ENCODE peak calls at places on chromosome 11, in five cellular contexts. One of them, this sample, is unnamed.

GRCh38 chr11:16295592-16295991 is 60.8 kb downstream of the SOX6 start:
- DNase-seq in type B pancreatic cell: no peak
- DNase-seq in thoracic aorta: no peak
- DNase-seq in BE2C: no peak
- DNase-seq in fibroblast of the aortic adventitia: no peak
- DNase-seq in this sample: no peak

GRCh38 chr11:57885298-57886035 is 123.9 kb downstream of the CTNND1 start:
- DNase-seq in type B pancreatic cell: no peak
- DNase-seq in thoracic aorta: no peak
- DNase-seq in BE2C: no peak
- DNase-seq in fibroblast of the aortic adventitia: peak; percentile 20
- DNase-seq in this sample: no peak

GRCh38 chr11:42170601-42171000 is 711.1 kb upstream of the LRRC4C start:
- DNase-seq in type B pancreatic cell: no peak
- DNase-seq in BE2C: no peak
- DNase-seq in fibroblast of the aortic adventitia: peak; percentile 18
- DNase-seq in thoracic aorta: no peak
- DNase-seq in this sample: no peak

GRCh38 chr11:56521955-56522354 is 21.1 kb downstream of the OR5M11 start:
- DNase-seq in BE2C: no peak
- DNase-seq in type B pancreatic cell: no peak
- DNase-seq in fibroblast of the aortic adventitia: no peak
- DNase-seq in thoracic aorta: no peak
- DNase-seq in this sample: no peak

GRCh38 chr11:64864473-64865285 is 13.7 kb downstream of the EHD1 start:
- DNase-seq in thoracic aorta: peak; percentile 69
- DNase-seq in fibroblast of the aortic adventitia: peak; percentile 95
- DNase-seq in type B pancreatic cell: no peak
- DNase-seq in BE2C: no peak
- DNase-seq in this sample: no peak

GRCh38 chr11:40514124-40514523 is 945.3 kb downstream of the LRRC4C start:
- DNase-seq in thoracic aorta: no peak
- DNase-seq in type B pancreatic cell: no peak
- DNase-seq in fibroblast of the aortic adventitia: no peak
- DNase-seq in BE2C: no peak
- DNase-seq in this sample: no peak

GRCh38 chr11:77353131-77353530 is 51.6 kb upstream of the GDPD4 start:
- DNase-seq in thoracic aorta: no peak
- DNase-seq in BE2C: no peak
- DNase-seq in type B pancreatic cell: no peak
- DNase-seq in fibroblast of the aortic adventitia: no peak
- DNase-seq in this sample: no peak

GRCh38 chr11:58726594-58727414 is 4.9 kb downstream of the GLYAT start:
- DNase-seq in thoracic aorta: no peak
- DNase-seq in BE2C: peak; percentile 7
- DNase-seq in fibroblast of the aortic adventitia: no peak
- DNase-seq in type B pancreatic cell: no peak
- DNase-seq in this sample: no peak

GRCh38 chr11:37468344-37468743 is 870.3 kb upstream of the RAG2 start:
- DNase-seq in fibroblast of the aortic adventitia: no peak
- DNase-seq in BE2C: no peak
- DNase-seq in type B pancreatic cell: no peak
- DNase-seq in thoracic aorta: no peak
- DNase-seq in this sample: no peak

GRCh38 chr11:111417011-111417765 is 38.1 kb upstream of the POU2AF1 start:
- DNase-seq in BE2C: no peak
- DNase-seq in thoracic aorta: no peak
- DNase-seq in type B pancreatic cell: no peak
- DNase-seq in fibroblast of the aortic adventitia: no peak
- DNase-seq in this sample: no peak

GRCh38 chr11:59573216-59573615 is 42.4 kb downstream of the OSBP start:
- DNase-seq in BE2C: no peak
- DNase-seq in thoracic aorta: no peak
- DNase-seq in fibroblast of the aortic adventitia: peak; percentile 88
- DNase-seq in type B pancreatic cell: no peak
- DNase-seq in this sample: no peak

GRCh38 chr11:2390871-2391662 is 9.5 kb upstream of the TSSC4 start:
- DNase-seq in BE2C: peak; percentile 66
- DNase-seq in thoracic aorta: no peak
- DNase-seq in type B pancreatic cell: no peak
- DNase-seq in fibroblast of the aortic adventitia: peak; percentile 70
- DNase-seq in this sample: no peak

GRCh38 chr11:122780296-122780949 is 57.9 kb upstream of the CRTAM start:
- DNase-seq in type B pancreatic cell: no peak
- DNase-seq in thoracic aorta: no peak
- DNase-seq in BE2C: no peak
- DNase-seq in fibroblast of the aortic adventitia: no peak
- DNase-seq in this sample: no peak

GRCh38 chr11:44630511-44631210 is 65.2 kb downstream of the CD82 start:
- DNase-seq in type B pancreatic cell: peak; percentile 58
- DNase-seq in thoracic aorta: no peak
- DNase-seq in fibroblast of the aortic adventitia: no peak
- DNase-seq in BE2C: no peak
- DNase-seq in this sample: no peak

GRCh38 chr11:75334976-75335375 is 16.5 kb downstream of the ARRB1 start:
- DNase-seq in type B pancreatic cell: no peak
- DNase-seq in fibroblast of the aortic adventitia: no peak
- DNase-seq in thoracic aorta: no peak
- DNase-seq in BE2C: no peak
- DNase-seq in this sample: no peak

GRCh38 chr11:130761560-130762220 is 154.6 kb downstream of the SNX19 start:
- DNase-seq in fibroblast of the aortic adventitia: no peak
- DNase-seq in type B pancreatic cell: peak; percentile 22
- DNase-seq in thoracic aorta: no peak
- DNase-seq in BE2C: no peak
- DNase-seq in this sample: no peak

GRCh38 chr11:86746509-86746908 is 53.8 kb upstream of the PRSS23 start:
- DNase-seq in type B pancreatic cell: no peak
- DNase-seq in thoracic aorta: no peak
- DNase-seq in fibroblast of the aortic adventitia: no peak
- DNase-seq in BE2C: peak; percentile 84
- DNase-seq in this sample: no peak

GRCh38 chr11:19546325-19546724 is 166.3 kb upstream of the NAV2 start:
- DNase-seq in BE2C: no peak
- DNase-seq in type B pancreatic cell: no peak
- DNase-seq in fibroblast of the aortic adventitia: peak; percentile 14
- DNase-seq in thoracic aorta: no peak
- DNase-seq in this sample: no peak

GRCh38 chr11:114366331-114367243 is 33.7 kb downstream of the C11orf71 start:
- DNase-seq in thoracic aorta: no peak
- DNase-seq in BE2C: no peak
- DNase-seq in type B pancreatic cell: no peak
- DNase-seq in fibroblast of the aortic adventitia: peak; percentile 81
- DNase-seq in this sample: no peak

GRCh38 chr11:35347173-35347878 is 72.0 kb downstream of the SLC1A2 start:
- DNase-seq in thoracic aorta: no peak
- DNase-seq in type B pancreatic cell: no peak
- DNase-seq in fibroblast of the aortic adventitia: no peak
- DNase-seq in BE2C: no peak
- DNase-seq in this sample: no peak

GRCh38 chr11:122763108-122763507 is 75.2 kb upstream of the CRTAM start:
- DNase-seq in BE2C: no peak
- DNase-seq in thoracic aorta: no peak
- DNase-seq in fibroblast of the aortic adventitia: no peak
- DNase-seq in type B pancreatic cell: no peak
- DNase-seq in this sample: no peak

DNA sequence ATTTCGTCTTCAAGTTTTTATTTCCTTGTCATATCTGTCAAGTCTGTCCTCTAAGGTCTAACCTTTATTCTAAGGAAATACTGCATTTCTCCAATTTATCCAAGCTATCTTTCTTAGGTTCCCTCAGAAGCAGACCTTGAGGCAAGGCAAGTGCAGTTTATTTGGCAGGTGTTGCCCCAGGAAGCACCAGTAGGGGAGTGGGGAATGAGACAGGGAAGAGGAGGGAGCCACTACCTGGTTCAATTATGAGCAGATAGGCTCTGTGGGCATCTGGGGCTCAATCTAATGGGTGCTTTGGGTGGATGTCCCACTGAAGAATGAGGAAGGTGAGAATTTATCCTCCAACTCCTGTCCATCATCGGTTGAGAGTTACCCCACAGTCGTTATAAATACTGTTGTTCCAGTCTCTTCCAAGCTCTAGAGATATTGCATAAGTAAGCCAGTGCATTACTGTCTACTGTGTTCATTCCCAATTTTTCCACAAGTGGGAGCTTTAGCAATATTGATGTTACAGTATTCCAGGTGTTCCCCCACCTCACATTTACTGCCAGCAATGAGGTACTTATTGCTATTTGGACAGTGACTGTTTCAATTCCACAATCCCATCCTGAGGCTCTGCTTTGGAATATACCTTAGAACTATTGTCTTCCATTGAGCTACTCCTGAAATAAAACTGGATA is 154.9 kb upstream of the CEP126 start:
- DNase-seq in BE2C: no peak
- DNase-seq in type B pancreatic cell: no peak
- DNase-seq in fibroblast of the aortic adventitia: no peak
- DNase-seq in thoracic aorta: no peak
- DNase-seq in this sample: no peak
- TF ChIP-seq CTCF in BE2C: no peak
- TF ChIP-seq CTCF in type B pancreatic cell: no peak
- TF ChIP-seq CTCF in fibroblast of the aortic adventitia: no peak
- TF ChIP-seq CTCF in thoracic aorta: no peak
- TF ChIP-seq CTCF in this sample: no peak

GRCh38 chr11:124152770-124153407 is 30.3 kb upstream of the OR10D3 start:
- DNase-seq in BE2C: no peak
- DNase-seq in type B pancreatic cell: no peak
- DNase-seq in thoracic aorta: no peak
- DNase-seq in fibroblast of the aortic adventitia: no peak
- DNase-seq in this sample: no peak
- TF ChIP-seq CTCF in BE2C: peak; percentile 21
- TF ChIP-seq CTCF in type B pancreatic cell: peak; percentile 50
- TF ChIP-seq CTCF in thoracic aorta: no peak
- TF ChIP-seq CTCF in fibroblast of the aortic adventitia: peak; percentile 11
- TF ChIP-seq CTCF in this sample: peak; percentile 49

GRCh38 chr11:95716266-95716665 is 73.3 kb downstream of the FAM76B start:
- DNase-seq in type B pancreatic cell: no peak
- DNase-seq in fibroblast of the aortic adventitia: peak; percentile 43
- DNase-seq in thoracic aorta: no peak
- DNase-seq in BE2C: no peak
- DNase-seq in this sample: no peak
- TF ChIP-seq CTCF in type B pancreatic cell: no peak
- TF ChIP-seq CTCF in fibroblast of the aortic adventitia: no peak
- TF ChIP-seq CTCF in thoracic aorta: no peak
- TF ChIP-seq CTCF in BE2C: no peak
- TF ChIP-seq CTCF in this sample: no peak

GRCh38 chr11:33654594-33654993 is 46.0 kb downstream of the C11orf91 start:
- DNase-seq in BE2C: no peak
- DNase-seq in thoracic aorta: no peak
- DNase-seq in type B pancreatic cell: no peak
- DNase-seq in fibroblast of the aortic adventitia: no peak
- DNase-seq in this sample: no peak
- TF ChIP-seq CTCF in BE2C: no peak
- TF ChIP-seq CTCF in thoracic aorta: no peak
- TF ChIP-seq CTCF in type B pancreatic cell: no peak
- TF ChIP-seq CTCF in fibroblast of the aortic adventitia: no peak
- TF ChIP-seq CTCF in this sample: no peak

GRCh38 chr11:18321622-18321990 is 334 bp downstream of the HPS5 start:
- DNase-seq in type B pancreatic cell: no peak
- DNase-seq in fibroblast of the aortic adventitia: no peak
- DNase-seq in BE2C: no peak
- DNase-seq in thoracic aorta: no peak
- DNase-seq in this sample: no peak
- TF ChIP-seq CTCF in type B pancreatic cell: no peak
- TF ChIP-seq CTCF in fibroblast of the aortic adventitia: no peak
- TF ChIP-seq CTCF in BE2C: no peak
- TF ChIP-seq CTCF in thoracic aorta: no peak
- TF ChIP-seq CTCF in this sample: no peak

GRCh38 chr11:80722616-80723015 is 1281.8 kb upstream of the TENM4 start:
- DNase-seq in BE2C: no peak
- DNase-seq in type B pancreatic cell: no peak
- DNase-seq in thoracic aorta: no peak
- DNase-seq in fibroblast of the aortic adventitia: no peak
- DNase-seq in this sample: no peak

GRCh38 chr11:80726236-80726635 is 1285.4 kb upstream of the TENM4 start:
- DNase-seq in fibroblast of the aortic adventitia: no peak
- DNase-seq in BE2C: no peak
- DNase-seq in thoracic aorta: no peak
- DNase-seq in type B pancreatic cell: no peak
- DNase-seq in this sample: no peak

GRCh38 chr11:80724366-80724765 is 1283.5 kb upstream of the TENM4 start:
- DNase-seq in fibroblast of the aortic adventitia: no peak
- DNase-seq in thoracic aorta: no peak
- DNase-seq in BE2C: no peak
- DNase-seq in type B pancreatic cell: no peak
- DNase-seq in this sample: no peak

DNA sequence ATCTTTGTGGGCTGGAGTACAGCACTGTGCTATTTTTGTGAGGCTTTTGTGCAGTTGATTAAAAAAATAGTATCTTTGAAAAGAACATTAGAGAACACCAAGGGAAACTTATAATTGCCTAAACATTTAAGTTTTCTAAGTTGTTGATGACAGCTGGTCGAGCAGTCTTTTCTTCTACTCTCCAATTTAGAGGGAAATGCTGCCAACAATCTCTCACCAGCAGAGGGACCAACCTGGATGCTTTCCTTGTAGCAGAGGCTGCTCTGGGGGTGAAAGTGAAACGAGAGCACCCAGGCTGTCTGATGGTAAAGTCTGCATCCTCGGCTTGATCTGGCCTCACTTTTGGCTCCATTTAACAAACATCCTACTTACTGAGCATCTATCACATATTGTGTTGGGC is 1286.5 kb upstream of the TENM4 start:
- DNase-seq in thoracic aorta: no peak
- DNase-seq in BE2C: no peak
- DNase-seq in fibroblast of the aortic adventitia: peak; percentile 19
- DNase-seq in type B pancreatic cell: no peak
- DNase-seq in this sample: peak; percentile 19
- TF ChIP-seq CTCF in thoracic aorta: no peak
- TF ChIP-seq CTCF in BE2C: no peak
- TF ChIP-seq CTCF in fibroblast of the aortic adventitia: peak; percentile 37
- TF ChIP-seq CTCF in type B pancreatic cell: peak; percentile 53
- TF ChIP-seq CTCF in this sample: no peak

DNA sequence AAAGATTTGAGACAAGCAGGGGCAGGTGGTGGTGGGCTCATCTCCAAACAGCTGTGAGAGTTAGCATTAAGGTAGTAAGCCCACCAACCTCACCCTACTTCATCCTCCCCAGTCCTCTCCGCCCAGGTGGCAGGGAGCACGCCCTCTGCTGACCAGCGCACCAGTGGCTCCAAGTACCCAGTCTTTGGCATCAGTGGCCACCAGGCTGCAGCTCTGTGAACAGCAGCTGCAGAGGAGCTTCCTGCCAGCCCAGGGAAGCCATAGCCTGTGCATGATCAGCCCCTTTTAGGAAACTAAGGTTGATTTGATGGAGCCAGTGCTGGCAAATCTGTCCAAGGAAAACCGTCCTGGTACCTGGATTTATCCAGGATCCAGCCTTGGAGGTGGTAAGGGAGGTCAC is 21.7 kb downstream of the CAVIN3 start:
- DNase-seq in BE2C: peak; percentile 23
- DNase-seq in type B pancreatic cell: no peak
- DNase-seq in thoracic aorta: no peak
- DNase-seq in fibroblast of the aortic adventitia: peak; percentile 25
- DNase-seq in this sample: peak; percentile 55
- TF ChIP-seq CTCF in BE2C: peak; percentile 51
- TF ChIP-seq CTCF in type B pancreatic cell: peak; percentile 58
- TF ChIP-seq CTCF in thoracic aorta: peak; percentile 36
- TF ChIP-seq CTCF in fibroblast of the aortic adventitia: peak; percentile 72
- TF ChIP-seq CTCF in this sample: no peak